ENCODE peak calls at places on chromosome 1, in four cellular contexts. Y, C, T and A are unnamed samples.

GRCh38 chr1:22588899-22589422 is 25.7 kb downstream of the EPHA8 start:
- DNase-seq in Y (no peak), C (no peak), T (no peak), A (no peak)

GRCh38 chr1:198678901-198679329 is 40.1 kb downstream of the PTPRC start:
- DNase-seq in Y (no peak), C (no peak), T (no peak), A (no peak)

GRCh38 chr1:28933277-28933676 is 18.9 kb downstream of the EPB41 start:
- DNase-seq in Y (no peak), C (no peak), T (no peak), A (no peak)

GRCh38 chr1:167763525-167764220 is 41.9 kb downstream of the MPZL1 start:
- DNase-seq in Y (no peak), C (no peak), T (no peak), A (no peak)

GRCh38 chr1:19704247-19705113 is 39.8 kb downstream of the HTR6 start:
- DNase-seq in Y (peak), C (peak), T (peak), A (peak)

GRCh38 chr1:234230414-234230862 is 142.8 kb upstream of the COA6 start:
- DNase-seq in Y (no peak), C (peak), T (no peak), A (no peak)

GRCh38 chr1:115949156-115949555 is 27.2 kb upstream of the SLC22A15 start:
- DNase-seq in Y (no peak), C (no peak), T (no peak), A (peak)

GRCh38 chr1:166840309-166841302 is 1.3 kb downstream of the POGK start:
- DNase-seq in Y (peak), C (no peak), T (no peak), A (peak)

GRCh38 chr1:212689196-212689710 is 10.4 kb downstream of the BATF3 start:
- DNase-seq in Y (no peak), C (no peak), T (no peak), A (no peak)

GRCh38 chr1:20485527-20486456 is at the start of gene CAMK2N1:
- DNase-seq in Y (peak), C (no peak), T (peak), A (peak)

GRCh38 chr1:15008783-15009709 is 144.5 kb upstream of the TMEM51 start:
- DNase-seq in Y (peak), C (no peak), T (no peak), A (no peak)

GRCh38 chr1:117146570-117147340 is 25.2 kb upstream of the TRIM45 start:
- DNase-seq in Y (peak), C (no peak), T (no peak), A (peak)

GRCh38 chr1:215487466-215487865 is 79.6 kb upstream of the KCTD3 start:
- DNase-seq in Y (no peak), C (no peak), T (no peak), A (no peak)

GRCh38 chr1:220121791-220122530 is 28.0 kb downstream of the IARS2 start:
- DNase-seq in Y (no peak), C (no peak), T (no peak), A (no peak)

GRCh38 chr1:78553859-78554258 is 63.1 kb downstream of the PTGFR start:
- DNase-seq in Y (no peak), C (peak), T (peak), A (peak)

GRCh38 chr1:29687166-29687565 is 450.8 kb downstream of the PTPRU start:
- DNase-seq in Y (no peak), C (no peak), T (no peak), A (peak)

GRCh38 chr1:47934243-47934805 is 62.9 kb downstream of the TRABD2B start:
- DNase-seq in Y (no peak), C (no peak), T (peak), A (peak)

GRCh38 chr1:45563843-45564242 is 13.2 kb downstream of the AKR1A1 start:
- DNase-seq in Y (no peak), C (no peak), T (no peak), A (no peak)

GRCh38 chr1:185973645-185974044 is 239.5 kb downstream of the HMCN1 start:
- DNase-seq in Y (peak), C (no peak), T (no peak), A (peak)

GRCh38 chr1:202155478-202156021 is 4.9 kb downstream of the PTPN7 start:
- DNase-seq in Y (peak), C (no peak), T (no peak), A (peak)

GRCh38 chr1:207941664-207942063 is 30.7 kb upstream of the CD34 start:
- DNase-seq in Y (peak), C (no peak), T (no peak), A (peak)

GRCh38 chr1:205072286-205072685 is 12.0 kb downstream of the TMEM81 start:
- DNase-seq in Y (no peak), C (no peak), T (no peak), A (no peak)

GRCh38 chr1:80217377-80217986 is 1211.0 kb upstream of the ADGRL4 start:
- DNase-seq in Y (peak), C (no peak), T (peak), A (peak)

GRCh38 chr1:94539496-94539895 is 2.1 kb downstream of the F3 start:
- DNase-seq in Y (peak), C (no peak), T (no peak), A (peak)

GRCh38 chr1:27592600-27593340 is 11.2 kb downstream of the AHDC1 start:
- DNase-seq in Y (no peak), C (no peak), T (peak), A (no peak)
- H3K4me3 ChIP-seq in Y (no peak), C (no peak), T (peak), A (no peak)

DNA sequence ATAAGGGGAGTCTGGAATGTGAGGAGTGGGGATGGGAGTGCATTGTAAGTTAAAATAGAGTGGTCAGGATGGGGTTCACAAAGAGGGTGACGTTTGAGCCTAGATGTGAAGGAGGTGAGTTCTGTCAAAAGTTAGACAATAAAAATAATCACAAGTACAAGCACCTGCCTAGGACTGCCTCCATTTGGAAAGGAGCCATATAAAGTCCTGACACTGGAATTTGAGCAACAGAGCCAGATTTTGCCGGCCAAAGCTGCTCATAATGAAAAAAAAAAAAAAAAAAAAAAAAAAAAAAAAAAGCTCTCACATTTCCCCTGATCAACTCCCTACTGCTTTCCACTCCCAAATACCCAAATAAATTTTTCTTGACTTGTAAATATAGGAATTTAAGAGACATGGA is 4.1 kb downstream of the PALMD start:
- DNase-seq in Y (no peak), C (no peak), T (no peak), A (no peak)
- H3K27ac ChIP-seq in Y (no peak), C (no peak), T (no peak), A (no peak)

DNA sequence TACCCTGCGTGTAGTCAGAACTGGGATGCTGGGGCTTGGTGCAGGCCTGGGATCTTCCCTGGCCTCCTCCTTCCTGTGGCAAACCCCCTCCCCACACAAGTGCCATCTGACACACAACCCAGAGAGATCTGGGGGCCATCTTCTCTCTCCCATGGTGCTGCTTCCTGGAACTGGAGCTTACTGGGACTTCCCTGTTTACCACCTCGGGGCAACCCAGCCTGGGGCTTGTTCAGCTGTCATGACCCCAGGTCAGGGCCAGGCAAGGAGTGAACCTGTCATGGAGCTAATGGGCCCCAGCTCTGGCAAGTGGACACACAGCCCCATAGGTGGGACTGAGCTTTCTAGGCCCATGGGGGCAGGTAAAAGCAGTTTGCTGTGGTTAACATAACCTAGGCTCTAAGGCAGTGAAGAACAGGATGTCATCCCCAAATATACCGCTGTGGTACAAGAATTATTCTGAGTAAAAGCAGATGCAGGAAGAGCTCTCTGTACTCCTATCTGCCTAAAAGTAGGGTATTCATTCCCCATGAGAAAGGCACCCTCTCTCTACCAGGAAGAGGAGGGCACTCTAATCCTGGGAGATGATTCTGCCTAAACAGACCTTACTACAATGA is 2.4 kb downstream of the TRIM11 start:
- DNase-seq in Y (no peak), C (no peak), T (no peak), A (no peak)
- H3K4me3 ChIP-seq in Y (no peak), C (peak), T (peak), A (peak)

GRCh38 chr1:157142765-157143423 is 4.7 kb upstream of the ETV3 start:
- DNase-seq in Y (no peak), C (no peak), T (no peak), A (no peak)
- H3K27ac ChIP-seq in Y (no peak), C (no peak), T (no peak), A (no peak)

DNA sequence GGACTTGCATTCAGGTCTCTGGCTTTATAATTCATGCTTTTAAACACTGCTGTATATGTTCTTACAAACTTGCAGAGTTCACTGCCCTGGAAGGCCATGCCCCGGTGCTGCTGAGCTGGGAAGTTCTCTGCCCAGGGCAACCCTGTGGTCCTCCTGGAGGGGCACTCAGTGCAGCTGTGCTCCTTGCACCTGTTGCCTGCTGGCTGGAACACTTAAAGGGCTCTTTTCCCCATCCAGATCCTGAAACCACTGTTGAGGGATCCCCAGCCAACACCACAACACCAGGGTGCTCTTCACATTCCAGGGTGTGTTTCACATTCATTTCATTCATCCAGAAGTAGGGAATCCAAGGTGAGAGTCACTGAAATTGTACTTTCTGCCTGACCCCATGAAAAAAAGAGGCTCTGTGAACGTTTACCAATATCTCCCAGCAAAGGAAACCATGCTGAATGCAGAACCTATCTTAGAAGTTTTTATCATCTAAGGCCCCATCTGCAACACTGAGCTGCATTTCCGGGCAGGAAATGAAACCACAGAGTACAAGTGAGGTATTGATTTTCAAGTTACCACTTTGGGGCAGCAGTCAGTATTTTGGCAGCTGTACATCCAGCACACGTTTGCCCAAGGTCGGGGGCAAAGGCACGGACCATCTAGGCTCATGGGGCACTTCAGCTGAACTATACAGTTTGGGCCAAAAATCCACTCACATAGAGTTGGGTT is 16.4 kb upstream of the KIAA0040 start:
- DNase-seq in Y (no peak), C (peak), T (no peak), A (no peak)
- H3K4me3 ChIP-seq in Y (no peak), C (peak), T (no peak), A (no peak)

GRCh38 chr1:227923353-227924167 is 24.2 kb downstream of the WNT9A start:
- DNase-seq in Y (no peak), C (no peak), T (no peak), A (no peak)
- H3K27ac ChIP-seq in Y (no peak), C (no peak), T (peak), A (no peak)